ENCODE peak calls at places on chromosomes 4 and X, in eight cellular contexts. T, Q, E, A, H, Y, Z and N are unnamed samples.
A peak's percentile ranks its signal among the peaks of the same experiment; 100 is the strongest.

GRCh38 chr4:180960758-180961401 is 1282.3 kb upstream of the TENM3 start:
- DNase-seq in A (no peak), T (peak; percentile 70), Z (peak; percentile 27), H (no peak), E (no peak), Y (no peak), Q (no peak), N (no peak)

GRCh38 chr4:12729384-12729783 is 754.8 kb downstream of the RAB28 start:
- DNase-seq in A (peak; percentile 2), Z (peak; percentile 24), T (peak; percentile 25), H (no peak), Q (peak; percentile 15), Y (no peak), E (peak; percentile 2), N (no peak)

GRCh38 chr4:51836531-51836930 is 6.4 kb upstream of the DCUN1D4 start:
- DNase-seq in T (no peak), Z (no peak), Y (no peak), Q (no peak), H (no peak), E (no peak), A (no peak), N (no peak)

GRCh38 chrX:150635952-150636351 is 57.2 kb upstream of the MTMR1 start:
- DNase-seq in Z (peak; percentile 77), H (no peak), Y (no peak), T (no peak), E (peak; percentile 27), A (no peak), Q (peak; percentile 84), N (no peak)

GRCh38 chr4:1239141-1239948 is 9.6 kb downstream of the CTBP1 start:
- DNase-seq in E (no peak), Z (no peak), Y (peak; percentile 15), Q (no peak), H (no peak), A (no peak), T (no peak), N (peak; percentile 83)

GRCh38 chr4:20684852-20685763 is 15.2 kb upstream of the PACRGL start:
- DNase-seq in H (no peak), T (peak; percentile 35), Q (peak; percentile 27), E (no peak), Z (peak; percentile 17), A (peak; percentile 11), Y (no peak), N (no peak)

GRCh38 chrX:85024044-85024443 is 20.4 kb downstream of the APOOL start:
- DNase-seq in Z (no peak), T (no peak), H (no peak), Q (peak; percentile 13), Y (no peak), A (peak; percentile 18), E (no peak), N (no peak)

GRCh38 chr4:121200795-121201472 is 36.8 kb upstream of the TNIP3 start:
- DNase-seq in Q (no peak), H (no peak), T (no peak), E (no peak), A (no peak), Y (no peak), Z (no peak), N (no peak)

GRCh38 chr4:184111433-184111832 is 106.2 kb downstream of the ENPP6 start:
- DNase-seq in Q (no peak), Z (no peak), E (no peak), H (no peak), A (no peak), Y (no peak), T (no peak), N (no peak)

GRCh38 chr4:12579172-12579571 is 905.0 kb downstream of the RAB28 start:
- DNase-seq in Y (no peak), H (no peak), Q (no peak), A (no peak), Z (no peak), T (no peak), E (no peak), N (no peak)

GRCh38 chr4:56400560-56400959 is 13.3 kb upstream of the AASDH start:
- DNase-seq in E (no peak), Z (no peak), H (no peak), T (no peak), Q (no peak), Y (no peak), A (no peak), N (no peak)

GRCh38 chr4:119752936-119753335 is 124.3 kb upstream of the PDE5A start:
- DNase-seq in Q (no peak), H (no peak), T (no peak), Y (no peak), Z (no peak), A (no peak), E (no peak), N (no peak)

GRCh38 chrX:7485041-7485440 is 337.1 kb upstream of the PUDP start:
- DNase-seq in T (no peak), H (no peak), Z (no peak), Y (no peak), A (no peak), Q (no peak), E (no peak), N (no peak)

GRCh38 chrX:40158036-40158706 is 60.4 kb upstream of the BCOR start:
- DNase-seq in A (no peak), Y (no peak), Q (peak; percentile 17), T (peak; percentile 83), H (peak; percentile 83), E (no peak), Z (no peak), N (no peak)

GRCh38 chr4:3040447-3041191 is 33.7 kb downstream of the HTT-AS start:
- DNase-seq in Y (no peak), T (no peak), E (no peak), H (no peak), Q (no peak), A (no peak), Z (no peak), N (no peak)

GRCh38 chrX:20382082-20382481 is 115.4 kb upstream of the RPS6KA3 start:
- DNase-seq in Q (no peak), H (no peak), E (no peak), Z (no peak), A (no peak), T (no peak), Y (no peak), N (no peak)

GRCh38 chr4:23364167-23364566 is 525.7 kb downstream of the PPARGC1A start:
- DNase-seq in A (no peak), T (no peak), Q (no peak), Z (no peak), E (no peak), H (no peak), Y (no peak), N (no peak)

GRCh38 chrX:46727445-46727844 is 31.5 kb downstream of the SLC9A7 start:
- DNase-seq in Z (no peak), H (no peak), E (no peak), A (no peak), Y (no peak), Q (peak; percentile 23), T (no peak), N (no peak)

GRCh38 chr4:156779774-156780173 is 191.8 kb downstream of the PDGFC start:
- DNase-seq in H (no peak), T (no peak), E (peak; percentile 85), Y (no peak), Q (peak; percentile 95), Z (peak; percentile 71), A (peak; percentile 91), N (no peak)

GRCh38 chr4:65014078-65014477 is 604.8 kb upstream of the TECRL start:
- DNase-seq in H (no peak), A (no peak), Q (no peak), E (no peak), Z (no peak), Y (no peak), T (no peak), N (no peak)
- H3K4me3 ChIP-seq in H (no peak overlapping the region), A (no peak overlapping the region), Q (no peak overlapping the region), E (no peak overlapping the region), Z (no peak overlapping the region), Y (no peak overlapping the region), T (no peak overlapping the region), N (no peak overlapping the region)

DNA sequence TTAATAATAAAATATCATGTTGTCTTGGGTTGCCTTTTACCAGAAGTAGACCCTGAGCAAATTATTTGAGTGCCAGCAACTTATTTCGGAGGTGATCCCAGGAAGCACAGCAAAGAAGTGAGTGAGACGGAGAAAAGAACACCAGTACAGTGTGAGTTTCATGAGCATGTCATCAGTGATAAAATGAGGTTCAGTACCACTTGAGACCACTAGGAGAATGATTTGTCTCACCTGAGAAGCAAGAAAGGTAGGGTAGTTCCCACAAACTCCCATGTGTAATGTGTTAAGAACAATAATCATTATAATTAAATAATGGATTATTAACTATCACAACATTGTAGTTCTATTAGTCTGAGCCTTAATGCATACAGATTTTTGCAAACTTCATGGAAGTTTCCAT is 112.8 kb upstream of the DMD start:
- DNase-seq in Q (no peak), Z (peak; percentile 0), T (peak; percentile 3), E (no peak), Y (no peak), H (no peak), A (no peak), N (no peak)
- TF ChIP-seq CTCF in Q (no peak), Z (no peak), T (peak; percentile 40), E (no peak), Y (no peak), H (peak; percentile 65), A (peak; percentile 9), N (peak; percentile 9)

GRCh38 chr4:112296949-112297483 is at the start of gene ALPK1:
- DNase-seq in A (no peak), E (peak; percentile 80), T (no peak), H (no peak), Z (peak; percentile 90), Q (peak; percentile 94), Y (no peak), N (peak; percentile 71)

GRCh38 chr4:112302320-112303274 is 5.4 kb downstream of the ALPK1 start:
- DNase-seq in E (no peak), Q (no peak), T (no peak), H (peak; percentile 58), A (no peak), Z (no peak), Y (no peak), N (no peak)

GRCh38 chr4:112297495-112297894 is 326 bp downstream of the ALPK1 start:
- DNase-seq in Z (no peak), A (no peak), H (no peak), T (no peak), Y (no peak), Q (no peak), E (no peak), N (no peak)
- H3K4me3 ChIP-seq in Z (peak overlapping the region; percentile 58), A (peak overlapping the region; percentile 3), H (no peak overlapping the region), T (no peak overlapping the region), Y (peak overlapping the region; percentile 50), Q (peak overlapping the region; percentile 59), E (peak overlapping the region; percentile 43), N (peak overlapping the region; percentile 57)

DNA sequence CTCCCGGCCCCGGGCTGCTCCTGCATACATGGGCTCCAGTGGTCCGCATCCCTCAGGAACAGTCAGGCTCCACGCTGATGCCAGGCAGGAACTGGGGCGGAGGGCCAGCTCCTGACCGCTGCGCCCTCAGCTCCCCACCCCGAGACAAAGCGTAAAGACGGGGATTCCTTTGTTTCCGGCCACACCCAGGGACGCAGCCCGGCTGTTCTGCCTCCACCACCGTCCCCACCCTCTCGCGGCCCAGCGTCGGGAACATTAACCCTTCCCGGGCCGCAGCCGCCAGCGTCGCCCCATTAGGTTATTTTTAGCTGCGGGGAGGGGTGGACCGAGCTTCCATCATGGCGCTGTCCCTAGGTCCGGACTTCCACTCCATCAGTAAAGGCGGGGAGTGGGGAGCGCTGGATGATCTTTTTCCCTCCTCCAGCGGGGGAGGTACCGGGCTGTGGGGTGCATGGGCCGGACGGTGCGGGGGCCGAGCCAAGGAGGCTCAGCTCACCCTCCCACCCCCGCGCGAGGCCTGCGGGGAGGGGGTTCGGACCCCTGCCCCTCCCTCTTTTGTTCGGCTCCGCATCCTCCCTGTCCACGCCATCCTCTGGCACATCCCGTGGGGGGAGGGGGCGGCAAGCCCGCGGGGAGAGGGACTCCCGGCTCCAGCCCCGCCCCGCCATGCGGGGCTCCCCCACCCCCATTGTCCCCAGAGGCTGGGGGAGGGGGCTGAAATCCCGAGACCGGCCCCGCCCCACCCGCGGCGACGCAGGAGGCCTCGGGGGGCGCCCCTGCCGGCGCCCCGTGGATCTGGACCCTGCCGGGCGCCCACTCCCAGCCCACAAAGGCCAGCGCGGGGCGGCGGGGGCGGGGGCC is 5.3 kb downstream of the CRMP1 start:
- DNase-seq in Q (no peak), Y (no peak), E (no peak), A (no peak), Z (no peak), T (peak; percentile 81), H (peak; percentile 83), N (no peak)
- TF ChIP-seq CTCF in Q (no peak), Y (no peak), E (no peak), A (no peak), Z (no peak), T (no peak), H (peak; percentile 10), N (no peak)